ENCODE peak calls at places on chromosome 15, in eight cellular contexts. X is iPS DF 6.9, R is sigmoid colon, W is tibial nerve, O is lung, S is cardiac muscle cell, K is body of pancreas, U is endothelial cell of umbilical vein. C is an unnamed sample.
A peak's percentile ranks its signal among the peaks of the same experiment; 100 is the strongest.

GRCh38 chr15:60121845-60122244 is 117.7 kb downstream of the FOXB1 start:
- DNase-seq in O (no peak), K (no peak), U (no peak), R (no peak), X (no peak), W (no peak), S (no peak), C (no peak)

GRCh38 chr15:57060799-57061198 is 142.4 kb downstream of the TCF12 start:
- DNase-seq in U (peak; percentile 89), O (no peak), X (no peak), W (no peak), S (peak; percentile 52), K (no peak), R (no peak), C (no peak)

GRCh38 chr15:74400313-74400850 is 32.9 kb upstream of the CYP11A1 start:
- DNase-seq in S (no peak), W (no peak), O (no peak), R (no peak), K (no peak), X (no peak), U (no peak), C (no peak)

GRCh38 chr15:73781038-73781925 is 28.1 kb upstream of the INSYN1 start:
- DNase-seq in W (no peak), O (no peak), K (no peak), R (no peak), U (no peak), X (peak; percentile 41), S (peak; percentile 50), C (peak; percentile 45)

GRCh38 chr15:60001642-60002527 is 2.2 kb upstream of the FOXB1 start:
- DNase-seq in X (no peak), U (no peak), O (no peak), K (no peak), R (no peak), W (no peak), S (no peak), C (no peak)

GRCh38 chr15:57367556-57367955 is 8.7 kb upstream of the CGNL1 start:
- DNase-seq in O (no peak), K (no peak), W (no peak), S (no peak), R (no peak), X (no peak), U (no peak), C (no peak)

GRCh38 chr15:62495670-62496328 is 330.7 kb upstream of the C2CD4B start:
- DNase-seq in U (no peak), X (no peak), R (peak; percentile 87), K (peak; percentile 23), O (no peak), S (peak; percentile 84), W (no peak), C (peak; percentile 54)

GRCh38 chr15:41819455-41820050 is 8.3 kb upstream of the JMJD7 start:
- DNase-seq in X (no peak), K (no peak), R (peak; percentile 50), S (no peak), U (no peak), W (no peak), O (no peak), C (no peak)

GRCh38 chr15:70362911-70363310 is 265.2 kb upstream of the TLE3 start:
- DNase-seq in R (peak; percentile 71), U (peak; percentile 38), X (no peak), K (peak; percentile 60), O (no peak), S (peak; percentile 67), W (no peak), C (peak; percentile 82)

DNA sequence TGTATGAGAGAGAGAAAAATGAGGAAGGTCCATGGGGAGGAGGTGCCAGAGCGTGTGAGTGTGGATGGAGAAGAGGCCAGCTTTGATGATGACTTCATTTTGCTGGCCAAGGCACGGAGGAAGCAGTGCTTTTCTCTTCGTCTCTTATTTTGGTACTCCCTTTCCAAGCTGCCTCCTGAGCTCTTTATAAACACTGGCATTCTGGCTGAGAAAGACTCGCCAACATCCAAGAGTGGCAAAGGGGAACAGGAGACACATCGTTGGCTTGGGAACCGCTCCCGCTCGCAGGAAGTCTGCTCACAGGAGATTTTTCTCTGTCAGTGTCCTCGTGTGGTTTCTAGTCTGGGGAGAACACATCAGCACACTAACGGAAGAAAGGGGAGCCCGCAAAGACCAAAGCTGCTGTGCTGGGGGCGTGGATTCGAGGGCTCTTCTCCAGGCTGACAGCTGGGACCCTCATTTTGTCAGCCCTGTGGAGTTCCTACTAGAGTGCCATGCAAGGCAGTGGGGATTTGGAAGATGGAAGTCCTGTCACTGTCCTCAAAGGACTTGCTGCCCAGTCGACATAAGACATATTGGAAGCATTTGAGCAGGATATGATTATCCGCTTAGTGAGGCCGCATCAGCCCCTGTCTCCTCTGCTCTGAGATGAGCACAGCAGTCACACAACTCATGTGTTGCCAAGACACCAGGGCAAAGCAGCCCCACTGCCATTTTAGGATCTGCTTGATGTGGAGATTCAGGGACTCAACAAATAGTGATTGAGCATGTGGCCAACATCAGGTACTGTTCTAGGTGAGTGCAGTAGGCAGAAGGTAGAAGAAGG is 8.0 kb upstream of the SEMA4B start:
- DNase-seq in O (no peak), W (no peak), S (no peak), X (no peak), U (no peak), K (no peak), R (peak; percentile 92), C (peak; percentile 91)
- H3K4me3 ChIP-seq in O (no peak overlapping the region), W (no peak overlapping the region), S (no peak overlapping the region), X (no peak overlapping the region), U (no peak overlapping the region), K (no peak overlapping the region), R (no peak overlapping the region), C (no peak overlapping the region)

GRCh38 chr15:83206971-83207621 is 527 bp downstream of the HDGFL3 start:
- DNase-seq in X (no peak), S (peak; percentile 48), U (peak; percentile 40), K (peak; percentile 41), R (peak; percentile 71), O (no peak), W (peak; percentile 15), C (peak; percentile 49)

GRCh38 chr15:83206387-83206970 is 1.1 kb downstream of the HDGFL3 start:
- DNase-seq in S (no peak), O (no peak), W (no peak), X (no peak), K (no peak), R (peak; percentile 62), U (no peak), C (peak; percentile 15)

GRCh38 chr15:83207622-83208356 is at the start of gene HDGFL3:
- DNase-seq in S (peak; percentile 72), R (peak; percentile 81), O (peak; percentile 49), U (peak; percentile 59), K (peak; percentile 60), W (peak; percentile 50), X (no peak), C (peak; percentile 77)

GRCh38 chr15:83209333-83209732 is 1.7 kb upstream of the HDGFL3 start:
- DNase-seq in U (no peak), K (no peak), S (no peak), X (no peak), R (no peak), O (no peak), W (no peak), C (peak; percentile 33)

DNA sequence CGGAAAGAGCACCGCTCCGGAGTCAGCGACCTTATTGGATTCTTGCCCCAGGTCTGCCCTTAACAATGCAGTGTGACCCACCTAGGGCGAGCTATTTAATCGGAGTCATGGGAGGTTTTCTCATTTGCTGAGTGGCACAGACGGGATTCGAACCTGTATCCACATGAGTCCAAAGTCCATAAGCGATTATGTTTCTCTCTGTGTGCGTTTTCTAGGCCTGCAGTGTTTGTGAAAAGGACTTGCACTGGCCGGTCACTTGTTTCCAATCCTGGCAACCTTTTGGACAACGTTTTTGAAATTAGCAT is 686 bp upstream of the HDGFL3 start:
- DNase-seq in O (no peak), W (no peak), K (no peak), X (no peak), U (no peak), S (peak; percentile 30), R (no peak), C (no peak)
- H3K27ac ChIP-seq in O (no peak overlapping the region), W (peak overlapping the region; percentile 78), K (peak overlapping the region; percentile 87), X (no peak overlapping the region), U (peak overlapping the region; percentile 69), S (peak overlapping the region; percentile 61), R (peak overlapping the region; percentile 93), C (peak overlapping the region; percentile 98)

GRCh38 chr15:101244039-101244781 is 7.6 kb downstream of the CHSY1 start:
- DNase-seq in W (no peak), R (no peak), O (no peak), S (no peak), K (no peak), X (no peak), U (no peak), C (no peak)
- H3K4me3 ChIP-seq in W (no peak overlapping the region), R (no peak overlapping the region), O (no peak overlapping the region), S (no peak overlapping the region), K (no peak overlapping the region), X (no peak overlapping the region), U (no peak overlapping the region), C (no peak overlapping the region)

GRCh38 chr15:40192942-40193341 is 32.1 kb downstream of the BUB1B start:
- DNase-seq in X (no peak), R (no peak), O (no peak), U (peak; percentile 6), K (no peak), S (peak; percentile 34), W (no peak), C (no peak)

DNA sequence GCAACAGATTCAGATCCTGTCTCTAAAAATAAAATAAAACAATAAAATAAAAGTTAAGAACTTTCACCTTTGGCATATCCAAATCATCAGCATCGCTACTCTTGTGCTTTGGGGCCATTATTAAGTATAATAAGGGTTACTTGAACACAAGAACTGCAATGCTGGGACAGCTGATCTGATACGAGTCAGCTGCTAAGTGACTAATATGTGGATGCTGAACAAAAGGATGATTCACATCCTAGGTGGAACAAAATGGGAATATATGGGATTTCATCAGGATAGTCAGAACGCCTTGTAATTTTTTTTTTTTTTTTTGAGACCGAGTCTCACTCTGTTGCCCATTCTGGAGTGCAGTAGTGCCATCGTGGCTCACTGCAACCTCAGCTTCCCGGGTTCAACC is 29.7 kb downstream of the BUB1B start:
- DNase-seq in U (peak; percentile 59), O (no peak), W (no peak), S (peak; percentile 81), K (no peak), R (no peak), X (no peak), C (no peak)
- H3K27ac ChIP-seq in U (peak overlapping the region; percentile 58), O (no peak overlapping the region), W (no peak overlapping the region), S (no peak overlapping the region), K (no peak overlapping the region), R (no peak overlapping the region), X (no peak overlapping the region), C (no peak overlapping the region)

DNA sequence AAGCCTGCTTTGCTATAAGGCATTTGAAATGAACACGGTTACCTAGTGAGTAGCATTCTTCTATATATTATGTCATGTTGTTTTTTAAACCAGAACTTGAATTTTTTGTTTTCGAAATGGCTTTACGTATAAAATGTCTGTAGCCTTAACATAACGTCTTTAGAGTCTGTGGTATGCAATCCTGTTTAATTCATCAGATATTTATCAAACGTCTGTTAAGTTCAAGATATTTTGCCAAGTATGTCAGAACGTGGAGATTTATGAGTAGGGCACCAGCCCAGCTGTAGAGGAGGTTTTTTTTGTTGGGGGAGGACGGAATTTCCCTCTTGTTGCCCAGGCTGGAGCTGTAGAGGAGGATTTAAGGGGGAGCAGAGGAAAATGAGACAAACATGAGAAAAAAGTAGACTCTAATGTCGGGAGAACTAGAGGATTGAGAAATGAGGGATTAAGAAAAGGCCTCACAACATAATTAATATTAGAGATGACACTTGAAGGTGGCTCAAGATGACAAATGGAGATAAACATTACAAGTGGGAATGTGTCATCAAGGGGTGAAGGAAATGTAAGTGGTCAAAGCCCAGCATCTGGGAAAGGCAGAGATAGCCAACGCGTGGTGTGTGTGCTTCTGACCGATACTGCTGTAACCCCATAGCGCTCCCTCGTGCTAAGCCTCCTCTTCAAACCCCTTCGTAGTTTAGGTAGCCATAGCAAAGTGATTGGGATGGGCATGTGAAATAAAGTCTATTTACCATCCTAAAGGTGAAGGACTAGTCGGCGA is 154.0 kb upstream of the GOLGA6L4 start:
- DNase-seq in R (no peak), X (no peak), K (no peak), W (no peak), S (no peak), O (no peak), U (no peak), C (no peak)
- H3K4me3 ChIP-seq in R (no peak overlapping the region), X (no peak overlapping the region), K (no peak overlapping the region), W (no peak overlapping the region), S (no peak overlapping the region), O (no peak overlapping the region), U (no peak overlapping the region), C (no peak overlapping the region)